ENCODE peak calls at places on chromosomes 6 and 20, in four cellular contexts. G, M, H and A are unnamed samples.

GRCh38 chr6:112253505-112253841 is 894 bp downstream of the LAMA4 start:
- DNase-seq in H (no peak), G (no peak), M (no peak), A (no peak)

GRCh38 chr6:124881898-124882579 is 80.2 kb upstream of the RNF217 start:
- DNase-seq in M (peak; percentile 62), H (no peak), G (peak; percentile 47), A (no peak)

GRCh38 chr20:59242714-59243626 is 57.4 kb upstream of the EDN3 start:
- DNase-seq in G (no peak), H (no peak), M (no peak), A (no peak)

GRCh38 chr20:53831228-53831627 is 237.6 kb upstream of the ZNF217 start:
- DNase-seq in G (no peak), H (no peak), M (no peak), A (no peak)

GRCh38 chr20:14477125-14477524 is 139.7 kb upstream of the FLRT3 start:
- DNase-seq in G (peak; percentile 37), M (peak; percentile 73), H (no peak), A (no peak)

GRCh38 chr6:65642776-65643175 is 64.2 kb downstream of the EYS start:
- DNase-seq in M (no peak), G (no peak), H (no peak), A (no peak)

GRCh38 chr6:3592371-3592941 is 135.6 kb upstream of the SLC22A23 start:
- DNase-seq in M (peak; percentile 93), H (no peak), G (peak; percentile 95), A (no peak)

GRCh38 chr6:158631678-158632537 is 12.6 kb downstream of the DYNLT1 start:
- DNase-seq in G (peak; percentile 80), M (peak; percentile 97), H (peak; percentile 87), A (no peak)

GRCh38 chr20:45576995-45577394 is 2.1 kb downstream of the WFDC8 start:
- DNase-seq in G (no peak), M (peak; percentile 1), H (no peak), A (no peak)

GRCh38 chr6:35311390-35312075 is 13.9 kb downstream of the DEF6 start:
- DNase-seq in H (no peak), M (no peak), G (no peak), A (no peak)

GRCh38 chr6:11160199-11160598 is 48.7 kb upstream of the ERVFRD-1 start:
- DNase-seq in M (peak; percentile 21), G (no peak), H (no peak), A (no peak)

GRCh38 chr20:63178889-63179751 is 36.8 kb downstream of the YTHDF1 start:
- DNase-seq in H (peak; percentile 64), M (peak; percentile 4), G (peak; percentile 49), A (no peak)

GRCh38 chr20:48069626-48070025 is 284.3 kb upstream of the SULF2 start:
- DNase-seq in G (no peak), M (no peak), H (no peak), A (no peak)

GRCh38 chr6:16033214-16033613 is 95.7 kb upstream of the MYLIP start:
- DNase-seq in G (no peak), M (no peak), H (no peak), A (no peak)

GRCh38 chr6:143260857-143261256 is 189.6 kb downstream of the ADAT2 start:
- DNase-seq in M (peak; percentile 56), G (peak; percentile 1), H (no peak), A (no peak)

GRCh38 chr6:169222126-169222525 is 31.5 kb downstream of the THBS2 start:
- DNase-seq in G (no peak), M (no peak), H (no peak), A (no peak)

GRCh38 chr6:83216806-83217205 is 23.6 kb downstream of the RWDD2A start:
- DNase-seq in G (no peak), H (no peak), M (peak; percentile 52), A (no peak)

DNA sequence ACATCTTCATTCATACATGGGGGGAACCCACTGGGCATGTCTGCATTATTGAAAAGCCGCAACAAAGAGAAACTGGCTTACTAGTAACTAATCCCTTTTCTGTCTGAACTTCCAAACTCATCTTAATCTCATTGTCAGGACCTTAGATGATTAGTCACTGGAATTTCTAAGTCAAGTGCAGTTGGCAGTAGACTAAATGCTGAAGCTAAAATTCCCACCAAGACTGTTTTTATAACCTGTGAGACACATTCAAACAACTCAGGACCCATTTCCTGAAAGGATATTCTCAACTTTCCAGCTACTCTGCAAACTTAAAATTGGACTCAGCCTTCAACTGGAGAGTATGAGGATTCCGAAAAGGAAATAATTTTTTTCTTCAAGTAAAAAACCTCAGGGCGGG is 94.8 kb upstream of the SCAF8 start:
- DNase-seq in M (peak; percentile 33), H (no peak), G (no peak), A (no peak)
- TF ChIP-seq ELK1 in M (no peak), H (no peak), G (no peak), A (no peak)

GRCh38 chr6:71338540-71339316 is 50.1 kb downstream of the OGFRL1 start:
- DNase-seq in M (no peak), G (no peak), H (no peak), A (no peak)
- TF ChIP-seq ELK1 in M (no peak), G (no peak), H (no peak), A (no peak)

GRCh38 chr6:129860901-129861665 is at the start of gene TMEM244:
- DNase-seq in G (no peak), H (no peak), M (peak; percentile 70), A (no peak)
- TF ChIP-seq ELK1 in G (no peak), H (no peak), M (no peak), A (no peak)

DNA sequence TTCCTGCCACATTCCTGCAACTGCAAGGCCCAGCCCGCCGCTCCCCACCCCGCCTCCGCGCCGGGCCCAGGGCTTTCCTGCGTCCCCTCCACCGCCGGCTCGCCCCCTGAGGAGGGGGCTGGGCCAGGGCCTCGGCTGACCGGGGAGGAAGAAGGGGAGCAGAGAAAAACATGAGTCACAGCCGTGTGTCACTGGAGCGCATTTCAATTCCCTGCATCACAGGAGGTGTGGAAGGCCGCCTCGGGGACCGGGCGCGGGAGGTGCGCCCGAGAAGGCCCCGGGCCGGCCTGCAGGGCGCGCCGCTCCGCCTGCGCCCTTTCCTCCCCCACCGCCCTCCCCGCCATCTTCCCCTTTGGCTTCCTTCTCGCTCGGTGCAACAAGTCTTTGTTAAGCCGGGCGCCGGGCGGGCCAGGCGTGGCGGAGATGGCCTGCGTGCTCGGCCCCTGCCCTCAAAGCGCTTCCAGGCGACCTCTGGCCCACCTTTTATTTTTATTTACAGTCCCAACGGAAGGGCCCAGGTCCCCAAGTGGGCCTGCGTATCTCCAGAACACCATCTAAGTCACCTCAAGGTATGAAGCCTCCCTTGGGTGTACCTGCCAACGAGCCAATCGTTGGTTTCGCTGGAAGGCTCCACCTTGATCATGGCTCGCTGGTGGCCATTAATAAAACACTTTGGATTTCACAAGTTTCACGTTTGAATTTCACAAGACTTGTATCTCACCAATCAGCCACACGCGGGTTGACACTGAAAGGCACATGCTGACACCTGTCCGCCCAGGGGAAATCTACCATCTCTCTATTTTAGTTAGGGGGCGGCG is 859 bp upstream of the HMGA1 start:
- DNase-seq in H (no peak), M (peak; percentile 92), G (peak; percentile 75), A (no peak)
- TF ChIP-seq ELK1 in H (no peak), M (no peak), G (no peak), A (no peak)

GRCh38 chr6:1858191-1858590 is 248.5 kb downstream of the FOXC1 start:
- DNase-seq in M (no peak), H (no peak), G (no peak), A (no peak)
- TF ChIP-seq ELK1 in M (no peak), H (no peak), G (no peak), A (no peak)

GRCh38 chr20:1802385-1803215 is 92.6 kb upstream of the SIRPA start:
- DNase-seq in H (peak; percentile 9), G (peak; percentile 70), M (peak; percentile 76), A (no peak)
- TF ChIP-seq ELK1 in H (no peak), G (no peak), M (no peak), A (no peak)

GRCh38 chr20:37846573-37846972 is 56.4 kb upstream of the VSTM2L start:
- DNase-seq in M (no peak), G (no peak), H (no peak), A (no peak)
- TF ChIP-seq ELK1 in M (no peak), G (no peak), H (no peak), A (no peak)